ENCODE peak calls at places on chromosomes 6 and 20, in four cellular contexts. N is OCI-LY7, J is neuronal stem cell, Q is AG04450. M is an unnamed sample.

GRCh38 chr6:130969807-130970491 is 93.1 kb downstream of the EPB41L2 start:
- DNase-seq in N (no peak), J (no peak), Q (no peak), M (no peak)

GRCh38 chr6:496649-497048 is 105.1 kb downstream of the IRF4 start:
- DNase-seq in N (no peak), J (no peak), Q (no peak), M (no peak)

GRCh38 chr6:30683137-30683979 is 3.1 kb downstream of the PPP1R18 start:
- DNase-seq in N (peak; percentile 18), J (no peak), Q (no peak), M (peak; percentile 61)

GRCh38 chr6:35049885-35050284 is 91.3 kb downstream of the TCP11 start:
- DNase-seq in N (no peak), J (no peak), Q (peak; percentile 89), M (no peak)

GRCh38 chr20:13344671-13345070 is 123.6 kb downstream of the ISM1 start:
- DNase-seq in N (no peak), J (no peak), Q (no peak), M (no peak)

GRCh38 chr6:91476000-91476399 is 889.1 kb upstream of the MAP3K7 start:
- DNase-seq in N (no peak), J (no peak), Q (peak; percentile 39), M (no peak)

GRCh38 chr6:104771258-104771832 is 88.4 kb downstream of the HACE1 start:
- DNase-seq in N (peak; percentile 53), J (peak; percentile 2), Q (no peak), M (no peak)

GRCh38 chr6:109304284-109305015 is 77.8 kb downstream of the CD164 start:
- DNase-seq in N (peak; percentile 55), J (no peak), Q (no peak), M (no peak)

GRCh38 chr20:23826541-23827018 is at the start of gene CST2:
- DNase-seq in N (no peak), J (no peak), Q (no peak), M (no peak)

GRCh38 chr20:58898629-58899028 is 46.1 kb downstream of the GNAS start:
- DNase-seq in N (no peak), J (no peak), Q (no peak), M (no peak)

GRCh38 chr6:137165375-137166246 is 7.8 kb downstream of the IL22RA2 start:
- DNase-seq in N (peak; percentile 79), J (no peak), Q (no peak), M (no peak)
- H3K9me3 ChIP-seq in N (peaks cover 29% of the 10 kb centered on the region), J (peaks cover 12% of the 10 kb centered on the region), Q (peaks cover 4% of the 10 kb centered on the region), M (no peaks in the 10 kb centered on the region)

DNA sequence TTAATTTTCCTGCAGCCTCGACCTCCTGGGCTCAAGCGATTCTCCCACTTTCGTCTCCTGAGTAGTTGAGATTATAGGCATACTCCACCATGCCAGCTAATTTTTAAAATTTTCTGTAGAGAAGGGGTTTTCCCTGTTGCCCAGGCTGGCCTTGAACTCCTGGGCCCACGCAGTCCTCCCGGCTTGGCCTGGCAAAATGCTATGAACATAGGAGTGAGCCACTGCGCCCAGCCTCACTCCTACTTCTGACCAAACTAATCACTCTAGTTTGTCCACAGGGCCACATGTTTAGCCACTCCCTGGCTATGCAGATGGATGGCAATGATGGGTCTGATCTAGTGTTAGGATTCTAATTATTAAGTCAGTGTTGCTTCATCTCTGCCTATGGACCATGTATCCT is 31.9 kb upstream of the RPN2 start:
- DNase-seq in N (no peak), J (no peak), Q (no peak), M (no peak)
- H3K27ac ChIP-seq in N (no peak overlapping the region), J (no peak overlapping the region), Q (no peak overlapping the region), M (no peak overlapping the region)

DNA sequence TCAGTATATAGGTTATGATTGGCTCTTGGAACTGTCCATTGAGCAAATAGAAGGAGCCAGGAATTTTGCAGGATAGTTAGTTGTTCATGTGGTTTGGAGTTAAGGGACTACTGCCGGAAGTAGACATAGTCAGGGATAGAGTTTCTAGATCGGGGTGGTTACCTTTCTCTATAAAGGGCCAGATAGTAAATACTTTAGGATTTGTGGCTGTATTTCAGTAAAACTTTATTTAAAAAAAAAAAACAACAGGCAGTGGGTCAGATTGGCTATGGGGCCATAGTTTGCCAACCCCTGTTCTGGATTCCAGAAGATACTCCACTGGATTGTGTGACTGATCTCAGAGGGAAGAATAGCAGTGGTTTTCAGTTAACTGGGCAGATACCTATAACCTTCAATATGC is 489.3 kb upstream of the SOX4 start:
- DNase-seq in N (no peak), J (no peak), Q (no peak), M (no peak)
- H3K9me3 ChIP-seq in N (no peaks in the 10 kb centered on the region), J (no peaks in the 10 kb centered on the region), Q (no peaks in the 10 kb centered on the region), M (no peaks in the 10 kb centered on the region)

GRCh38 chr20:51531712-51532456 is 10.6 kb downstream of the NFATC2 start:
- DNase-seq in N (no peak), J (no peak), Q (no peak), M (no peak)
- H3K27ac ChIP-seq in N (peak overlapping the region; percentile 15), J (no peak overlapping the region), Q (no peak overlapping the region), M (no peak overlapping the region)

DNA sequence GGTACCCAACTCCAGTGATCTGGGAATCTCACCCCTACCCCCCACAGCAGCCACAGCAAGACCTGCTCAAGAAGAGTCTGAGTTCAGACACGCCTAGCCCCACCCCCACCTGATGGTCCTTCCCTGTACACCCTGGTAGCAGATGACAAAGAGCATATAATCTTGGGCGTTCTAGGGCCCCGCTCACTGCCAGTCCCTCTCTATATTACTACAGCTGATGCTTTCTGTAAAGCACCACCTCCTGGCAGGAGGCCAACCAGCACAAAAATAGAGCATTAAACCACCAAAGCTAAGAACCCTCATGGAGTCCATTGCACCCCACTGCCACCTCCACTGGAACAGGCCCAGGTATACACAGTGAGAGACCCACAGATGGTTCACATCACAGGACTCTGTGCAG is 42.3 kb upstream of the FAM210B start:
- DNase-seq in N (no peak), J (no peak), Q (no peak), M (no peak)
- H3K9me3 ChIP-seq in N (no peaks in the 10 kb centered on the region), J (peaks cover 2% of the 10 kb centered on the region), Q (no peaks in the 10 kb centered on the region), M (no peaks in the 10 kb centered on the region)

DNA sequence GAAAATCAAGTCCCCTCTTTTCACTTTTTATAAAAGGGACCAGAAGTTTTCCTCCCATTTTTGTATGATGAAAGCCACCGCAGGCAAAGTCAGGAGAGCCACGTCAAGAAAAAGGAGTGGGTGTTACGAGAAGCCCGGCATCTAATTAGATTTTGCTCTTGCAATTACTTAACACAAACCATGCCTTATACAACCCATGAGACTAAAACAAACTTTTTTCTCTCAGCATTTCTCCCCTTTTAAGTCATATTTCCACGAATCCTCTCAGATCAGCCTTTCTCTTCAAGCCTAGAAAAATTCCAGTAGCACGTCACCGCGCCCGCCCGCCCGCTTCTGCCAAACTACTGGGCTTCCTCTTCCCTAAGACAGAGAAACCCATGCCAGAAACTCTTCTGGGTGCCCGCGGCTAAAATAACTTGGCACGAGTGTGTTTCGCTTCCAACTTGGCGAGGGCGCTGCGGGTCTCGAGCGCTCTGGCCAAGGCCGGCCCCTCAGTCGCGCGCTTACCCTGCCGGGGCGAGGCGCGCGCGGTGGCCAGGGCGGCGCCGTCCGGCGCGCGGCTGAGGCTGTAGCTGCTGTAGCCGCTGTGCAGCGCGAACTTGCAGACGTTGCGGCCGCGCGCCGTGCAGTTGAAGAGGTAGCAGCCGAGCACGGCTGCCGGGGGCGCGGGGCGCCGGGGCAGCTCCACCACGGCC is 1.1 kb downstream of the LRP11 start:
- DNase-seq in N (peak; percentile 52), J (peak; percentile 57), Q (no peak), M (peak; percentile 88)
- H3K27ac ChIP-seq in N (no peak overlapping the region), J (no peak overlapping the region), Q (peak overlapping the region; percentile 80), M (peak overlapping the region; percentile 93)